ENCODE peak calls at places on chromosomes 7 and 10, in five cellular contexts. N is GM12878, I is suprapubic skin, R is stomach, O is sigmoid colon. Y is an unnamed sample.
A peak's percentile ranks its signal among the peaks of the same experiment; 100 is the strongest.

GRCh38 chr7:114084381-114085312 is 165.8 kb upstream of the PPP1R3A start:
- DNase-seq in N (no peak), I (peak; percentile 80), R (peak; percentile 50), O (peak; percentile 85), Y (no peak)

GRCh38 chr7:108716783-108717182 is 147.1 kb downstream of the DNAJB9 start:
- DNase-seq in N (no peak), I (no peak), R (no peak), O (no peak), Y (no peak)

GRCh38 chr7:36096460-36097095 is 56.5 kb upstream of the EEPD1 start:
- DNase-seq in N (no peak), I (no peak), R (no peak), O (no peak), Y (no peak)

GRCh38 chr10:102397222-102398171 is 2.0 kb downstream of the NFKB2 start:
- DNase-seq in N (no peak), I (no peak), R (no peak), O (no peak), Y (no peak)

GRCh38 chr10:77873558-77874380 is 52.8 kb downstream of the DLG5 start:
- DNase-seq in N (peak; percentile 64), I (no peak), R (peak; percentile 50), O (peak; percentile 91), Y (no peak)

GRCh38 chr10:16116404-16117304 is 256.3 kb upstream of the MINDY3 start:
- DNase-seq in N (peak; percentile 3), I (no peak), R (no peak), O (no peak), Y (no peak)

GRCh38 chr10:109979215-109979614 is 28.6 kb upstream of the ADD3 start:
- DNase-seq in N (no peak), I (no peak), R (no peak), O (no peak), Y (no peak)

GRCh38 chr10:123743441-123744225 is 77.5 kb downstream of the GPR26 start:
- DNase-seq in N (no peak), I (peak; percentile 20), R (no peak), O (no peak), Y (no peak)

GRCh38 chr10:14259696-14260595 is 70.8 kb downstream of the FRMD4A start:
- DNase-seq in N (no peak), I (no peak), R (no peak), O (no peak), Y (no peak)

GRCh38 chr10:24118246-24118645 is 90.7 kb upstream of the KIAA1217 start:
- DNase-seq in N (no peak), I (no peak), R (no peak), O (no peak), Y (no peak)

GRCh38 chr7:124031919-124032318 is 948 bp downstream of the TMEM229A start:
- DNase-seq in N (no peak), I (no peak), R (no peak), O (no peak), Y (no peak)

GRCh38 chr10:94268652-94269051 is 94.1 kb downstream of the NOC3L start:
- DNase-seq in N (no peak), I (no peak), R (no peak), O (no peak), Y (no peak)

GRCh38 chr10:13592306-13592705 is 5.5 kb downstream of the PRPF18 start:
- DNase-seq in N (no peak), I (no peak), R (no peak), O (no peak), Y (no peak)

GRCh38 chr7:2299131-2299829 is 15.0 kb downstream of the SNX8 start:
- DNase-seq in N (peak; percentile 92), I (no peak), R (no peak), O (no peak), Y (no peak)

GRCh38 chr10:22737587-22737986 is 23.2 kb upstream of the PIP4K2A start:
- DNase-seq in N (no peak), I (no peak), R (no peak), O (peak; percentile 69), Y (no peak)

GRCh38 chr7:46490406-46490805 is 569.3 kb upstream of the IGFBP3 start:
- DNase-seq in N (no peak), I (no peak), R (no peak), O (no peak), Y (no peak)

GRCh38 chr10:128007017-128007416 is 100.1 kb downstream of the PTPRE start:
- DNase-seq in N (no peak), I (no peak), R (no peak), O (no peak), Y (no peak)

GRCh38 chr7:135147899-135148721 is at the start of gene TMEM140:
- DNase-seq in N (peak; percentile 90), I (no peak), R (peak; percentile 64), O (no peak), Y (peak; percentile 87)

GRCh38 chr10:74282151-74282852 is 131.3 kb downstream of the ADK start:
- DNase-seq in N (no peak), I (no peak), R (no peak), O (no peak), Y (no peak)

GRCh38 chr7:37391791-37392672 is 56.6 kb downstream of the ELMO1 start:
- DNase-seq in N (no peak), I (no peak), R (no peak), O (no peak), Y (no peak)

GRCh38 chr7:20785211-20786048 is 1.3 kb downstream of the SP8 start:
- DNase-seq in N (no peak), I (no peak), R (peak; percentile 36), O (no peak), Y (no peak)

GRCh38 chr7:129675521-129675920 is 64.0 kb downstream of the NRF1 start:
- DNase-seq in N (no peak), I (no peak), R (no peak), O (no peak), Y (no peak)

GRCh38 chr10:33837736-33838135 is 503.3 kb upstream of the NRP1 start:
- DNase-seq in N (no peak), I (no peak), R (no peak), O (no peak), Y (no peak)

GRCh38 chr7:127885843-127886242 is 145.4 kb downstream of the LRRC4 start:
- DNase-seq in N (no peak), I (no peak), R (no peak), O (no peak), Y (no peak)

DNA sequence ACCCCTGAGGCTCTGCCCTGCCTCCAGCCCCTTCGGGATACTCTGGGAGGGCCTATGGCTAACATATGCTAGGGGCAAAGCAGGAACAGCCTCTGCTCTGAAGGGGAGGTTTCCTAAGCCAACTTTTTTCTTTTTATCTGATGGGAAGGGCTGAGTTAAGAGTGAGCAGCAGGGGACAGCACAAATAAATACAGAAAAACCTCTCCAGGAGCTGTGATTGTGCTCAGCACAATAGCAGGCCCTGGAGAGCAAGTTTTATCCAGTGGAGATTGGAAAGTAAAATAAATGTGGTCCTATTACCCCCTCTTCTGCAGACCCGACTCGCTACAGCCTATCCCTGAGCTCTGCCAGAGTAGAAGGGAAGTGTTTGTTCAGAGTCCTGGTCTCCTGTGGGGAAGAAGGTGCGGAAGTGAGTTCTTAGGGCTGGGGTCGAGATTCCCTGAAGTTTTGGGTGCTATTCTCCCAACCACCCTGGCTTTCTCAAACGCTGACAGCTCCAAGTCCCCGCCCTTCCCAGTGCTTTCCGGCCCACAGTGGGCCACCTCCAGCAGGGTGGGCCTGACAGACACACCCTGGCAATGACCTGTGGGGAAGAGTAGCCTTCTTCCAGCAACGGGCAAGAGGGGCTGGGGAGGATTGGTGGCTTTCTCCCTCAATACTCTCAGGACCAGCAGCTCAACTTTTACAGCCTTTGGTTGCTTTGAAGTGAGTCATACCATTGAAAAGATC is 23.0 kb upstream of the AFAP1L2 start:
- DNase-seq in N (no peak), I (no peak), R (no peak), O (no peak), Y (peak; percentile 83)
- TF ChIP-seq CTCF in N (no peak), I (no peak), R (no peak), O (no peak), Y (no peak)

DNA sequence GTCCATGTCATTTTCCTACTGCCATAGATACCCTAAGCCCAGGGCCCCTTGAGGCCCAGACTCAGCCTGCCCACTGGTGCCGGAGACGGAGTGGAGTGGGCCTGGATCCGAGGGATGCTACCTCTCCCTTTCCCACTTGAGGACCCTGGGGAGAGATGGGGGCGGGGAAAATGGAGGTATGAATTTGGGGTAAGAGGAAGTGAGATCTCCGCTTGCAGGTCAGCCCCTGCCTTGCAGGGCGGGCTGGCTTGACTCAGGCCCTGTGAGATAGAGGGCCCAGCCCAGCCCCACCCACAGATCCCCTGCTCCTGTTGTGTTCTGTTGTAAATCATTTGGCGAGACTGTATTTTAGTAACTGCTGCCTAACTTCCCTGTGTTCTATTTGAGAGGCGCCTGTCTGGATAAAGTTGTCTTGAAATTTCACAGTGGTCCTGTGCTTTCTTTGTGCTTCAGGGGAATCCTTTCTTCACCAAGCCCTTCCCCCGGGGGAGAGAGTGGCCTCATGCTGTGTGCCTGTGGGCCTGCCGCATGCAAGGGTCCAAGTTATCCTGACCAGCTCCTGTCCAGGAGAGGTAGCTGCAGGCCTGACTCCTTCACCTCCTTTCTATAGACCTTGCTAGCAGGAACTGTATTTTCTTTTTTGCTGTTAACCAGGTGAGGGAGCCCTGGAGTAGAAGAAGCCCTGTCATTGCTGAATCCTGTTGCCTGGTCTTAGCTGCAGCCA is 13.3 kb downstream of the YKT6 start:
- DNase-seq in N (no peak), I (peak; percentile 54), R (no peak), O (peak; percentile 53), Y (no peak)
- TF ChIP-seq POLR2AphosphoS5 in N (no peak), I (no peak), R (no peak), O (no peak), Y (no peak)

DNA sequence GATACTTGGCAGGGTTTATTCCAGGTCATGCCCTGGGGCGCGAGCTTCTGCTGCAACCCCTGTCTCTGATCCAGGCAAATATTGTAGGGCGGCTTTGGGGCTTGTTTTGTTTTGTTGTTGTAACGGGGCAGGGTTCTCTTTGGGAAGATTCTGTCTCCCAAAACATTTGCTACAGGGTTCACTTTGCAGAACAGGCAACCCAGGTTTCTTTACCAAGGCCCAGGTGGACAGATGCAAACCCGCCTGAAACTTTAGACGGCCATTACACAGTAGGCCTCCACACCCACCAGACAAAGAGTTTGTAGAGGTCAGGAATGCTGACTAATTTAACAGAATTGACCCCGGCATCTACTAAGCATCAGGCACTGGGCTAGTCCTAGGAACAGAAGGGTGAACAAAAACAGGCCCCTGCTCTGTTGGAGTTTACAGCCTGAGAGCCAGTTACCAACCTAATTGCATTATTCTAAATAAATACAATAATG is 570 bp upstream of the CDCA7L start:
- DNase-seq in N (no peak), I (no peak), R (no peak), O (no peak), Y (no peak)
- H3K4me1 ChIP-seq in N (peaks cover 40% of the 10 kb centered on the region), I (peaks cover 32% of the 10 kb centered on the region), R (peaks cover 64% of the 10 kb centered on the region), O (peaks cover 36% of the 10 kb centered on the region), Y (peaks cover 32% of the 10 kb centered on the region)

GRCh38 chr10:81179805-81180452 is 642.2 kb downstream of the SH2D4B start:
- DNase-seq in N (peak; percentile 16), I (no peak), R (no peak), O (no peak), Y (no peak)
- TF ChIP-seq CTCF in N (peak; percentile 54), I (no peak), R (no peak), O (no peak), Y (no peak)

DNA sequence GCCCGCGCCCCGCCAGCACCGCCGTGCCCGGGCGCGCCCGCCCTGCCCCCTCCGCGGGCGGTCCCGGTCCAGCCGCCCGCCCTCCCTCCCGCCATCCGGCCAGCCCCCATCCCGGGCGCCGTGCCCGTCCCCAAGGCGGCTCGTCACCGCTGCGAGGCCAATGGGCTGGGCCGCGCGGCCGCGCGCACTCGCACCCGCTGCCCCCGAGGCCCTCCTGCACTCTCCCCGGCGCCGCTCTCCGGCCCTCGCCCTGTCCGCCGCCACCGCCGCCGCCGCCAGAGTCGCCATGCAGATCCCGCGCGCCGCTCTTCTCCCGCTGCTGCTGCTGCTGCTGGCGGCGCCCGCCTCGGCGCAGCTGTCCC is at the start of gene HTRA1:
- DNase-seq in N (no peak), I (no peak), R (peak; percentile 56), O (peak; percentile 92), Y (no peak)
- TF ChIP-seq POLR2AphosphoS5 in N (no peak), I (no peak), R (no peak), O (peak; percentile 59), Y (no peak)

Y was measured in vagina.